ENCODE peak calls at places on chromosomes 6 and 20, in four cellular contexts. Y is body of pancreas, N is AG09319, S is neural progenitor cell. D is an unnamed sample.

GRCh38 chr20:33393609-33394008 is 7.7 kb downstream of the CDK5RAP1 start:
- DNase-seq in S (no peak), N (no peak), Y (no peak), D (no peak)

GRCh38 chr6:39441301-39441700 is 118.8 kb upstream of the KCNK16 start:
- DNase-seq in S (no peak), N (no peak), Y (no peak), D (no peak)

GRCh38 chr6:32191696-32192607 is 491 bp downstream of the GPSM3 start:
- DNase-seq in Y (peak), N (no peak), S (no peak), D (no peak)

GRCh38 chr6:14280766-14281293 is 163.3 kb downstream of the CD83 start:
- DNase-seq in N (no peak), S (peak), Y (no peak), D (no peak)

GRCh38 chr6:154412106-154412820 is 55.7 kb upstream of the IPCEF1 start:
- DNase-seq in N (no peak), S (no peak), Y (no peak), D (no peak)

GRCh38 chr6:145271086-145271485 is 464.2 kb downstream of the EPM2A start:
- DNase-seq in Y (no peak), S (peak), N (no peak), D (no peak)

GRCh38 chr6:152716322-152716721 is 18.6 kb downstream of the MYCT1 start:
- DNase-seq in Y (no peak), S (no peak), N (no peak), D (no peak)

GRCh38 chr6:45880139-45880538 is 135.5 kb downstream of the CLIC5 start:
- DNase-seq in S (no peak), Y (peak), N (no peak), D (no peak)

GRCh38 chr6:170095273-170095976 is 195.5 kb downstream of the DLL1 start:
- DNase-seq in S (no peak), Y (peak), N (no peak), D (no peak)

GRCh38 chr6:40183902-40184301 is 249.6 kb upstream of the MOCS1 start:
- DNase-seq in N (no peak), S (peak), Y (no peak), D (no peak)

GRCh38 chr6:158686311-158686710 is 36.5 kb downstream of the SYTL3 start:
- DNase-seq in S (no peak), N (no peak), Y (no peak), D (no peak)

GRCh38 chr6:13404115-13404891 is 76.0 kb upstream of the TBC1D7 start:
- DNase-seq in S (no peak), N (no peak), Y (no peak), D (no peak)

GRCh38 chr6:80132942-80133517 is 26.6 kb downstream of the BCKDHB start:
- DNase-seq in S (peak), Y (peak), N (no peak), D (peak)

GRCh38 chr20:57928181-57928967 is 218.6 kb upstream of the PMEPA1 start:
- DNase-seq in Y (no peak), S (no peak), N (no peak), D (peak)

GRCh38 chr6:89615882-89616281 is 22.7 kb downstream of the LYRM2 start:
- DNase-seq in S (no peak), Y (no peak), N (no peak), D (no peak)
- TF ChIP-seq CTCF in S (no peak), Y (no peak), N (no peak), D (no peak)

DNA sequence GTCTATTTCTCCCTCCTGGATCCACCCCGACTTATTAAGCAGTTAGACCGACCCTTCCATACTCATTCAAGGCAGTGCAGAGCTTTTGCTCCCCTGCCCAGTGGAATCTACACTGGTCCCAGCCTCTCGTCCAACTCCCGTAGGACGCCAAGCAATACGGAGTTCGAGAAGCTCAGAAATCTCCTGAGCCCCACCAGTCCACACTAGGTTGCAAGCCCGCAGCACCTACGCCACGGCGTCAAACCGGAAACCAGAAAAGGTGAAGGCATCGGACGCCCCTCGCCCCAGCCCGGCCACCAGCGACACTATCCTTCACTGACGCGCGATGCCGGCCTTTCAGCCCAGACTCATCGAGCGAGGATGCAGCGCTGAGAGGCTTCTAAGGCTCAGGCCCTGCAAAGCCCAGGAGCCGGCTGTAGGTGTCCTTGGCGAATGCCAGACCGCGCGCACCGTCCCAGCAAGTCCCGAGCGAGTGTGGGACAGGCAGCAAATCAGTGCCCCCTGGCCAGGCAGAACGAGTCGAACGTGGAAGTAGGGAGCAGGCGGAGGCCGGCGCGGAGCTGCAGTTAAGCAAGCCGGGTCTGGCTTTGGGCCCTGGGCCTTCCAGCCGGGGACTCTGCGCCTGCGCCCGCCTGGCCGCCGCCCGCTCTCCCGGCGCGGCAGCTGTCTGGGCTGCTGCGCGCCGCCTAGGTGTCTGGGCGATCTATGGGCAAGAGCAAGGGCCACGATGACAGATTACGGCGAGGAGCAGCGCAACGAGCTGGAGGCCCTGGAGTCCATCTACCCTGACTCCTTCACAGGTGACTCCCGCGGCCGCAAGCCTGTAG is at the start of gene RWDD1:
- DNase-seq in Y (peak), N (peak), S (peak), D (peak)
- TF ChIP-seq CTCF in Y (peak), N (no peak), S (no peak), D (no peak)

GRCh38 chr6:42230320-42231034 is 12.8 kb upstream of the MRPS10 start:
- DNase-seq in Y (no peak), N (no peak), S (no peak), D (no peak)
- TF ChIP-seq CTCF in Y (no peak), N (peak), S (peak), D (no peak)

DNA sequence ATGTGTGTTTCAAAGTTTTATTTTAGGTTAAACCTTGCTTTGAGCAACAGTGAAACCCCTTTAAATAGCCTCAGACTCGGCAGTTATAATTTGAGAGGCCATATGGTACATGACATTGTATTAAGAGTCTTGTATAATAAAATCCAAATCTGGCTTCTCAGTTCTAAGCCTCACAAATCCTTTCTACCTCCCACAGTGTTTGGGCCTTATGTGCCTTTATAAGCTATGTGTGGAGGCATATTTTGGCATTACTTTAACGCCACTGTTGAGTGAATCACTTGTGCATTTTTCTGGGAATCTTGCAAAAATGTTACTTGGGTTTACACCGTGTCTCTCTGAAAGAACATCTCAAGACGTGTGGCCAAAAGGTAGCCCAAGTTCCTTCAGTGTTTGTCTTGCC is 152.4 kb downstream of the COL9A1 start:
- DNase-seq in S (no peak), N (no peak), Y (no peak), D (no peak)
- TF ChIP-seq CTCF in S (no peak), N (no peak), Y (no peak), D (no peak)

GRCh38 chr6:15515660-15516375 is 147.0 kb downstream of the DTNBP1 start:
- DNase-seq in N (no peak), Y (no peak), S (no peak), D (no peak)
- TF ChIP-seq CTCF in N (no peak), Y (no peak), S (no peak), D (no peak)

GRCh38 chr6:113513086-113513485 is 344.1 kb upstream of the MARCKS start:
- DNase-seq in S (no peak), N (no peak), Y (no peak), D (no peak)
- TF ChIP-seq CTCF in S (no peak), N (no peak), Y (no peak), D (no peak)

DNA sequence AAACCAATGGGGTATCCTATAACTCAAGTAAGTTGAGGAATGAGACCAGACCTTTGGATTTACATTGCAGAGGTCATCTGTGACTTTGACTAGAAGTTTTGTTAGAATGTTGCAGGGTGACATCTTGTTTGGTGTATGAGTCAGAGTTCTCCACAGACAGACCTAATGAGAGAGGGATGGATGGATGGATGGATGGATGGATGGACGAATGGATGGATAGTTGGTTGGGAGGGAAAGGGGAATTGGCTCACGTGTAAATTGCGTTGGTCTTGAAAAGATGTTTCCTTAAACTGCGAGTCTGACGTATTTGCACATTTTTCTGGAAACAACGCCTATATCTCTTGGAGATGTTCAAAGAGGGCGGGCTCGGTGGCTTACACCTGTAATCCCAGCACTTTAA is 1.0 kb upstream of the MTRES1 start:
- DNase-seq in N (no peak), Y (no peak), S (no peak), D (no peak)
- TF ChIP-seq CTCF in N (no peak), Y (no peak), S (no peak), D (no peak)